ENCODE peak calls at places on chromosomes 7 and 10, in five cellular contexts. D, E, J, Y and Z are unnamed samples.

GRCh38 chr7:152459724-152460251 is 24.0 kb upstream of the KMT2C start:
- DNase-seq in D (no peak), E (peak; percentile 41), J (peak; percentile 6), Y (no peak), Z (no peak)

GRCh38 chr10:116694253-116694926 is 48.0 kb downstream of the HSPA12A start:
- DNase-seq in D (no peak), E (peak; percentile 9), J (no peak), Y (no peak), Z (no peak)

GRCh38 chr10:61899997-61900828 is 1.3 kb upstream of the ARID5B start:
- DNase-seq in D (peak; percentile 53), E (peak; percentile 86), J (peak; percentile 86), Y (peak; percentile 40), Z (peak; percentile 74)

GRCh38 chr7:6489612-6490011 is 41.9 kb upstream of the DAGLB start:
- DNase-seq in D (no peak), E (no peak), J (no peak), Y (peak; percentile 62), Z (no peak)

GRCh38 chr7:50660040-50660829 is 95.0 kb upstream of the DDC start:
- DNase-seq in D (no peak), E (no peak), J (no peak), Y (no peak), Z (no peak)

GRCh38 chr10:126422561-126422960 is 34.3 kb upstream of the ADAM12 start:
- DNase-seq in D (no peak), E (peak; percentile 43), J (peak; percentile 39), Y (no peak), Z (no peak)

GRCh38 chr7:153886121-153886505 is 166.1 kb upstream of the DPP6 start:
- DNase-seq in D (no peak), E (no peak), J (no peak), Y (no peak), Z (no peak)

GRCh38 chr7:22582860-22583640 is 83.1 kb upstream of the STEAP1B start:
- DNase-seq in D (no peak), E (peak; percentile 93), J (peak; percentile 88), Y (peak; percentile 86), Z (peak; percentile 96)

GRCh38 chr10:114504769-114505579 is 100.7 kb upstream of the AFAP1L2 start:
- DNase-seq in D (peak; percentile 89), E (peak; percentile 86), J (peak; percentile 91), Y (peak; percentile 70), Z (no peak)

GRCh38 chr7:74019149-74019548 is 8.8 kb upstream of the ELN start:
- DNase-seq in D (no peak), E (no peak), J (no peak), Y (no peak), Z (no peak)

GRCh38 chr7:113394856-113395255 is 276.5 kb upstream of the SMIM30 start:
- DNase-seq in D (no peak), E (peak; percentile 48), J (no peak), Y (no peak), Z (no peak)

GRCh38 chr7:158887594-158887993 is 31.2 kb downstream of the DYNC2I1 start:
- DNase-seq in D (no peak), E (no peak), J (no peak), Y (no peak), Z (no peak)

GRCh38 chr7:106152313-106152665 is 40.2 kb upstream of the SYPL1 start:
- DNase-seq in D (no peak), E (no peak), J (no peak), Y (no peak), Z (no peak)